ENCODE peak calls at places on chromosome 6, in six cellular contexts. R is fibroblast of lung, Y is fibroblast of pulmonary artery, A is IMR-90, H is AG04450, L is osteoblast. X is an unnamed sample.

GRCh38 chr6:89793586-89793985 is 26.0 kb downstream of the MDN1 start:
- DNase-seq in L (no peak), A (no peak), R (peak), Y (no peak), H (no peak), X (peak)

GRCh38 chr6:131281471-131282270 is 146.4 kb downstream of the AKAP7 start:
- DNase-seq in L (no peak), A (peak), H (no peak), Y (peak), R (peak), X (no peak)

GRCh38 chr6:22448311-22448711 is 121.1 kb upstream of the HDGFL1 start:
- DNase-seq in A (peak), L (peak), R (peak), Y (peak), H (peak), X (peak)

GRCh38 chr6:43778131-43778857 is 8.3 kb downstream of the VEGFA start:
- DNase-seq in A (no peak), L (peak), H (no peak), R (no peak), Y (no peak), X (no peak)

GRCh38 chr6:114342086-114342825 is 567 bp downstream of the HS3ST5 start:
- DNase-seq in R (peak), H (no peak), Y (no peak), L (peak), A (no peak), X (no peak)

GRCh38 chr6:133017581-133017980 is 203.2 kb downstream of the RPS12 start:
- DNase-seq in A (peak), L (no peak), Y (peak), R (peak), H (peak), X (peak)

GRCh38 chr6:96907498-96907897 is 9.8 kb upstream of the NDUFAF4 start:
- DNase-seq in A (peak), Y (peak), R (peak), L (no peak), H (no peak), X (peak)

GRCh38 chr6:7587631-7588100 is 2.3 kb upstream of the SNRNP48 start:
- DNase-seq in A (peak), H (no peak), R (peak), Y (peak), L (peak), X (peak)

GRCh38 chr6:119076966-119077642 is 1.4 kb downstream of the FAM184A start:
- DNase-seq in L (no peak), A (no peak), Y (no peak), R (no peak), H (no peak), X (no peak)

GRCh38 chr6:44093066-44093465 is 34.2 kb downstream of the MRPL14 start:
- DNase-seq in L (peak), R (no peak), A (no peak), H (no peak), Y (no peak), X (no peak)

GRCh38 chr6:170132561-170132991 is 158.3 kb downstream of the DLL1 start:
- DNase-seq in H (no peak), A (no peak), L (peak), R (no peak), Y (no peak), X (no peak)

GRCh38 chr6:140985679-140986275 is 1146.9 kb upstream of the GJE1 start:
- DNase-seq in R (no peak), H (no peak), Y (no peak), A (peak), L (no peak), X (no peak)

GRCh38 chr6:31096215-31096614 is 16.2 kb downstream of the C6orf15 start:
- DNase-seq in H (no peak), L (no peak), Y (no peak), R (no peak), A (no peak), X (no peak)

GRCh38 chr6:6164367-6164766 is 156.1 kb downstream of the F13A1 start:
- DNase-seq in R (no peak), L (no peak), A (no peak), H (no peak), Y (no peak), X (no peak)

GRCh38 chr6:136566851-136567250 is 16.6 kb upstream of the MAP7 start:
- DNase-seq in L (no peak), R (no peak), Y (no peak), H (no peak), A (no peak), X (no peak)

GRCh38 chr6:120108061-120108795 is 758.7 kb upstream of the MAN1A1 start:
- DNase-seq in Y (no peak), A (no peak), L (peak), H (no peak), R (no peak), X (no peak)

GRCh38 chr6:113630738-113631535 is 226.2 kb upstream of the MARCKS start:
- DNase-seq in H (no peak), R (peak), L (no peak), Y (peak), A (peak), X (peak)

GRCh38 chr6:116238083-116238482 is 15.8 kb downstream of the TSPYL4 start:
- DNase-seq in H (no peak), A (peak), R (no peak), Y (no peak), L (no peak), X (no peak)

DNA sequence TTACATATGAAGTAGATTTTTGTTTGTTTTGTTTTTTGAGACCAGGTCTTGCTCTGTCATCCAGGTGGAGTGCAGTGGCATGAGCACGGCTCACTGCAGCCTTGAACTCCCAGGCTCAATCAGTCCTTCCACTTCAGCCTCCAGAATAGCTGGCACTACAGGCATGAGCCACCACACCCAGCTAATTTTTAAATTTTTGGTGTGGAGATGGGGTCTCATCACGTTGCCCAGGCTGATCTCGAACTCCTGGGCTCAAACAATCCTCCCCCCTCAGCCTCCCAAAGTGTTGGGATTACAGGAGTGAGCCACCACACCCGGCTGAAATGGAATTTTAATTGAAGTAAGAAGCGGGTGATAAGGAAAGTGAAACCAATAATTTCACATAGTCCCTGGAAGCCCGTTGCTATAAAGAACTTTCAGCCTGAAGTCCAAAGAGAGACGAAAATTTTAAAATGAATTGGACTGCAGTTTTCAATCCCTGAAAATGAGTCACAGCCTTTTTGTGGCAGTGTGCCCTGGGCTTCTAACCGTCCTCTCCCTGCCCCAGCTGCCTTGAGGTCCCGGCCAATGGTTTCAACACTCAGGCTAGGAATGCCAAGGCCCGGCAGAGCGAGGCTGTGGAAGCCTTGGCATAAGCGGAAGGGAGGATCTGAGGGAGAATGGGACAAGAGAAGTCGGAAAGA is 757 bp downstream of the RAET1E start:
- DNase-seq in L (peak), Y (peak), A (peak), R (peak), H (peak), X (peak)
- H3K4me3 ChIP-seq in L (peak), Y (peak), A (peak), R (peak), H (peak), X (peak)

GRCh38 chr6:76697585-76697984 is 625.1 kb upstream of the IMPG1 start:
- DNase-seq in A (peak), L (no peak), Y (peak), R (peak), H (no peak), X (peak)
- TF ChIP-seq CTCF in A (peak), L (peak), Y (peak), R (peak), H (peak), X (no peak)

DNA sequence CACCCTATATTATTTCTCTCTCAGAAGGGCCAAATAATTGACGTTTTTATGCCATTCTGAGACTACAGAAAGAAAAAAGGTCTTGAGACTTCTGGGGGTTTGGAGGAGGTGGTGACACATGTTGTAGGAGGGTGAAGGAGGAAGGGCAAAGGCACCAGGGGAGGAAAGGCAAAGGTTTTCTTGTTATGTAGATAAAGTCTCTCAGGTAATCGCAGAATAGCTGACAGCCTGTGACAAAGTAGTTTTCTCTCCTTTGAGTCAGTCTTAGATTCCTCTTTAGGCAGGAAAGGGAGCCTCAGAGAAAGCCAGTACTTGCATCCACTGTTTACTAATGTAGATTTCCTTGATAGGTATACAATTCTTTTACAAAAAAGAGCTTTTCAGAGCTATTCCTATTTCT is 23.6 kb downstream of the OR2B2 start:
- DNase-seq in Y (no peak), L (no peak), R (no peak), H (no peak), A (no peak), X (no peak)
- H3K4me3 ChIP-seq in Y (no peak), L (no peak), R (no peak), H (no peak), A (no peak), X (no peak)

GRCh38 chr6:98839788-98840361 is 5.5 kb downstream of the POU3F2 start:
- DNase-seq in L (peak), R (peak), H (no peak), A (peak), Y (peak), X (peak)
- TF ChIP-seq CTCF in L (peak), R (peak), H (peak), A (peak), Y (peak), X (peak)

GRCh38 chr6:145339089-145339488 is 396.2 kb downstream of the EPM2A start:
- DNase-seq in A (no peak), R (no peak), L (no peak), H (no peak), Y (no peak), X (no peak)
- H3K4me3 ChIP-seq in A (no peak), R (no peak), L (no peak), H (no peak), Y (no peak), X (no peak)

GRCh38 chr6:105790635-105791034 is 295.5 kb upstream of the PRDM1 start:
- DNase-seq in A (no peak), R (no peak), Y (no peak), L (no peak), H (no peak), X (no peak)
- TF ChIP-seq CTCF in A (peak), R (peak), Y (no peak), L (peak), H (peak), X (peak)

DNA sequence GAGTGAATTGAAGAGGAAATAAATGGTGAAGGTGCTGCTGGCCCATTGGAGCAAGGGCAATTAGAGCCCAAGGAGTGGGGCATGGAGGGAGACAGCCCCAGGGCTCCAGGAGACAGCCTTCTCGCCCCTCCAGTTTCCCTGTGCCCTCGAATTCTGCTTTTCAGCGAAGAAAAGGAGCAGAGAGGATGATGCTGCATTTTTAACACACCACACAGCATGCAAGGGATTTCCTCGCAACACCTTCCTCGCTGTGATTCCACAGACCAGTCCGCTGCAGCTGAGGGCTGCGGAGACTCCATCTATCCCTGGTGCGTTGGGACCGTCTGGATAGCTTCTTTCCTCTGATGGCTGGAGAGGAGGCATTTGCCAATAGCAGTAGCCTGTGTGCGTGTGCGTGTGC is 41.7 kb downstream of the PTCHD4 start:
- DNase-seq in H (no peak), Y (no peak), A (peak), L (peak), R (no peak), X (no peak)
- H3K4me3 ChIP-seq in H (no peak), Y (no peak), A (no peak), L (peak), R (peak), X (no peak)

DNA sequence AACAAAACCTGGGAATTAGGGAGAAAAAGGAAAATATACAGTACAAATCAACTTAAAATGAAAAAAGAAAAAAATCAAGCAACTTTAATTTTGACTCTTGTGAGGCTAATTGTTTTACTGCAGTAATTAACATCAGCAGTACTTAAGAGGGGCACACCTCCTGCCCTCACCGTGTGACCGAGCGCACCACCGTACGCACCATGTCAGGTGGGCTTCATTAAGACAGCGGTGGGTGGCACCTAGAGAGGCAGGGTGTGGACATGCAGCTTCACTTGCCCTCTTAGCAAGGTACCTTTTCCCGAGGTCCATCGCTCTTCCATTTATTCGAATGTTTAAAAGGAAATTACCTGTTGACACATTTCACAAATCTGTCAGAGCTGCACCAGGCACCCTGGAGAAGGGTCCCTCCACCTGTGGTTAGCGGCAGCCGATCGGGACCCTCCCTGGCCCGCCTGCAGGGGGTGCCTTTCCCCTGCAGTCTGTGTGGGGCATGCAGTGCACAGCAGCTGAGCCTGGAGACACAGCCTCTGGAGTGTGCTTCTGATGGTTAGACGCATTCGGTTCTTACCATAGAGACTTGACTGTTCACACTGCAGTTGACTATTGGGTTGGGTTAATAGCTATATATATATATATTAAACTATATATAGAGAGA is 184.1 kb downstream of the TMEM242 start:
- DNase-seq in H (no peak), L (peak), Y (no peak), A (no peak), R (no peak), X (no peak)
- TF ChIP-seq CTCF in H (peak), L (peak), Y (peak), A (no peak), R (no peak), X (peak)

GRCh38 chr6:142885182-142885867 is 59.7 kb downstream of the HIVEP2 start:
- DNase-seq in A (peak), L (no peak), H (peak), Y (peak), R (peak), X (peak)
- H3K4me3 ChIP-seq in A (peak), L (peak), H (peak), Y (peak), R (peak), X (peak)

GRCh38 chr6:150038202-150038830 is 13.0 kb upstream of the RAET1L start:
- DNase-seq in Y (no peak), L (no peak), A (no peak), H (no peak), R (no peak), X (no peak)
- TF ChIP-seq CTCF in Y (no peak), L (no peak), A (no peak), H (no peak), R (no peak), X (no peak)

X was measured in cardiac fibroblast.